ENCODE peak calls at places on chromosomes 3 and 15, in nine cellular contexts. One of them, this sample, is unnamed.

GRCh38 chr3:119098620-119099222 is 47.2 kb upstream of the TEX55 start:
- DNase-seq in T47D: peak
- DNase-seq in cardiac fibroblast: peak
- DNase-seq in AG08395: peak
- DNase-seq in GM20000: peak
- DNase-seq in GM03348: peak
- DNase-seq in stimulated activated CD8-positive, alpha-beta memory T cell treated with anti-CD3 and anti-CD28 coated beads, Interleukin-12 subunit alpha, Interleukin-12 subunit beta, amount 100 ng/mL, for 1 hour: no peak
- DNase-seq in progenitor cell of endocrine pancreas: no peak
- DNase-seq in H4: peak
- DNase-seq in this sample: peak

GRCh38 chr15:64024172-64025050 is 21.9 kb downstream of the DAPK2 start:
- DNase-seq in stimulated activated CD8-positive, alpha-beta memory T cell treated with anti-CD3 and anti-CD28 coated beads, Interleukin-12 subunit alpha, Interleukin-12 subunit beta, amount 100 ng/mL, for 1 hour: no peak
- DNase-seq in GM20000: no peak
- DNase-seq in cardiac fibroblast: peak
- DNase-seq in AG08395: no peak
- DNase-seq in progenitor cell of endocrine pancreas: no peak
- DNase-seq in H4: no peak
- DNase-seq in T47D: no peak
- DNase-seq in GM03348: peak
- DNase-seq in this sample: peak

GRCh38 chr3:191294291-191294690 is 34.9 kb upstream of the CCDC50 start:
- DNase-seq in cardiac fibroblast: no peak
- DNase-seq in GM20000: no peak
- DNase-seq in T47D: no peak
- DNase-seq in AG08395: no peak
- DNase-seq in GM03348: no peak
- DNase-seq in H4: no peak
- DNase-seq in stimulated activated CD8-positive, alpha-beta memory T cell treated with anti-CD3 and anti-CD28 coated beads, Interleukin-12 subunit alpha, Interleukin-12 subunit beta, amount 100 ng/mL, for 1 hour: no peak
- DNase-seq in progenitor cell of endocrine pancreas: no peak
- DNase-seq in this sample: no peak

GRCh38 chr3:121073011-121073410 is 165.0 kb downstream of the STXBP5L start:
- DNase-seq in GM03348: no peak
- DNase-seq in AG08395: no peak
- DNase-seq in cardiac fibroblast: no peak
- DNase-seq in stimulated activated CD8-positive, alpha-beta memory T cell treated with anti-CD3 and anti-CD28 coated beads, Interleukin-12 subunit alpha, Interleukin-12 subunit beta, amount 100 ng/mL, for 1 hour: no peak
- DNase-seq in progenitor cell of endocrine pancreas: no peak
- DNase-seq in T47D: no peak
- DNase-seq in GM20000: no peak
- DNase-seq in H4: no peak
- DNase-seq in this sample: no peak

GRCh38 chr3:107987036-107987557 is 103.7 kb downstream of the CD47 start:
- DNase-seq in progenitor cell of endocrine pancreas: no peak
- DNase-seq in cardiac fibroblast: peak
- DNase-seq in T47D: no peak
- DNase-seq in GM20000: no peak
- DNase-seq in stimulated activated CD8-positive, alpha-beta memory T cell treated with anti-CD3 and anti-CD28 coated beads, Interleukin-12 subunit alpha, Interleukin-12 subunit beta, amount 100 ng/mL, for 1 hour: no peak
- DNase-seq in H4: peak
- DNase-seq in AG08395: peak
- DNase-seq in GM03348: peak
- DNase-seq in this sample: peak

GRCh38 chr15:52360229-52361203 is 64.9 kb upstream of the MYO5C start:
- DNase-seq in cardiac fibroblast: no peak
- DNase-seq in progenitor cell of endocrine pancreas: no peak
- DNase-seq in GM03348: no peak
- DNase-seq in T47D: no peak
- DNase-seq in AG08395: no peak
- DNase-seq in GM20000: no peak
- DNase-seq in stimulated activated CD8-positive, alpha-beta memory T cell treated with anti-CD3 and anti-CD28 coated beads, Interleukin-12 subunit alpha, Interleukin-12 subunit beta, amount 100 ng/mL, for 1 hour: no peak
- DNase-seq in H4: no peak
- DNase-seq in this sample: no peak

GRCh38 chr3:192514081-192514753 is 213.1 kb downstream of the FGF12 start:
- DNase-seq in T47D: peak
- DNase-seq in cardiac fibroblast: peak
- DNase-seq in progenitor cell of endocrine pancreas: peak
- DNase-seq in AG08395: no peak
- DNase-seq in GM03348: peak
- DNase-seq in GM20000: no peak
- DNase-seq in stimulated activated CD8-positive, alpha-beta memory T cell treated with anti-CD3 and anti-CD28 coated beads, Interleukin-12 subunit alpha, Interleukin-12 subunit beta, amount 100 ng/mL, for 1 hour: no peak
- DNase-seq in H4: no peak
- DNase-seq in this sample: no peak

GRCh38 chr3:135918600-135918999 is 46.9 kb upstream of the PPP2R3A start:
- DNase-seq in stimulated activated CD8-positive, alpha-beta memory T cell treated with anti-CD3 and anti-CD28 coated beads, Interleukin-12 subunit alpha, Interleukin-12 subunit beta, amount 100 ng/mL, for 1 hour: no peak
- DNase-seq in GM20000: no peak
- DNase-seq in AG08395: peak
- DNase-seq in T47D: peak
- DNase-seq in cardiac fibroblast: peak
- DNase-seq in progenitor cell of endocrine pancreas: no peak
- DNase-seq in GM03348: peak
- DNase-seq in H4: peak
- DNase-seq in this sample: peak

GRCh38 chr15:77644543-77645247 is 12.0 kb upstream of the LINGO1 start:
- DNase-seq in H4: no peak
- DNase-seq in GM03348: no peak
- DNase-seq in T47D: no peak
- DNase-seq in stimulated activated CD8-positive, alpha-beta memory T cell treated with anti-CD3 and anti-CD28 coated beads, Interleukin-12 subunit alpha, Interleukin-12 subunit beta, amount 100 ng/mL, for 1 hour: no peak
- DNase-seq in cardiac fibroblast: no peak
- DNase-seq in AG08395: no peak
- DNase-seq in progenitor cell of endocrine pancreas: no peak
- DNase-seq in GM20000: no peak
- DNase-seq in this sample: no peak

GRCh38 chr3:16245613-16246012 is 19.1 kb downstream of the DPH3 start:
- DNase-seq in GM20000: no peak
- DNase-seq in stimulated activated CD8-positive, alpha-beta memory T cell treated with anti-CD3 and anti-CD28 coated beads, Interleukin-12 subunit alpha, Interleukin-12 subunit beta, amount 100 ng/mL, for 1 hour: no peak
- DNase-seq in GM03348: no peak
- DNase-seq in AG08395: no peak
- DNase-seq in cardiac fibroblast: no peak
- DNase-seq in progenitor cell of endocrine pancreas: no peak
- DNase-seq in H4: no peak
- DNase-seq in T47D: no peak
- DNase-seq in this sample: no peak

GRCh38 chr3:100401674-100402036 is 316 bp downstream of the LNP1 start:
- DNase-seq in GM20000: peak
- DNase-seq in stimulated activated CD8-positive, alpha-beta memory T cell treated with anti-CD3 and anti-CD28 coated beads, Interleukin-12 subunit alpha, Interleukin-12 subunit beta, amount 100 ng/mL, for 1 hour: peak
- DNase-seq in H4: peak
- DNase-seq in cardiac fibroblast: peak
- DNase-seq in AG08395: peak
- DNase-seq in progenitor cell of endocrine pancreas: peak
- DNase-seq in T47D: no peak
- DNase-seq in GM03348: peak
- DNase-seq in this sample: peak

GRCh38 chr3:37129871-37130270 is 44.5 kb downstream of the LRRFIP2 start:
- DNase-seq in stimulated activated CD8-positive, alpha-beta memory T cell treated with anti-CD3 and anti-CD28 coated beads, Interleukin-12 subunit alpha, Interleukin-12 subunit beta, amount 100 ng/mL, for 1 hour: no peak
- DNase-seq in progenitor cell of endocrine pancreas: no peak
- DNase-seq in T47D: no peak
- DNase-seq in GM20000: no peak
- DNase-seq in H4: no peak
- DNase-seq in AG08395: no peak
- DNase-seq in cardiac fibroblast: peak
- DNase-seq in GM03348: no peak
- DNase-seq in this sample: peak

This sample was measured in SW480.